ENCODE peak calls at places on chromosomes 1 and 21, in seven cellular contexts. O, H, M, D, Y, C and B are unnamed samples. For H3K4me1, the result is how much of the 10 kb centered on the place peaks cover.

GRCh38 chr1:22754824-22755223 is 44.2 kb downstream of the EPHB2 start:
- DNase-seq in O (no peak), H (no peak), M (no peak), D (no peak), Y (no peak), C (no peak), B (no peak)

GRCh38 chr21:28485301-28486022 is 507.2 kb downstream of the LTN1 start:
- DNase-seq in O (no peak), H (no peak), M (no peak), D (no peak), Y (no peak), C (no peak), B (no peak)

GRCh38 chr1:48692235-48692634 is 84.5 kb downstream of the BEND5 start:
- DNase-seq in O (no peak), H (no peak), M (no peak), D (no peak), Y (no peak), C (no peak), B (no peak)

GRCh38 chr1:177448652-177449351 is 278.0 kb downstream of the BRINP2 start:
- DNase-seq in O (no peak), H (no peak), M (no peak), D (no peak), Y (no peak), C (no peak), B (peak)

GRCh38 chr1:219941179-219942118 is 13.1 kb upstream of the SLC30A10 start:
- DNase-seq in O (no peak), H (no peak), M (no peak), D (no peak), Y (peak), C (no peak), B (no peak)

GRCh38 chr1:221759436-221759835 is 17.5 kb upstream of the DUSP10 start:
- DNase-seq in O (no peak), H (no peak), M (no peak), D (no peak), Y (no peak), C (no peak), B (no peak)

GRCh38 chr1:232620356-232620841 is 9.5 kb downstream of the SIPA1L2 start:
- DNase-seq in O (no peak), H (peak), M (peak), D (no peak), Y (peak), C (no peak), B (peak)

GRCh38 chr21:33433425-33434114 is 30.4 kb downstream of the IFNGR2 start:
- DNase-seq in O (no peak), H (no peak), M (peak), D (no peak), Y (no peak), C (no peak), B (no peak)

GRCh38 chr21:41766051-41766882 is 585 bp downstream of the RIPK4 start:
- DNase-seq in O (no peak), H (no peak), M (peak), D (no peak), Y (peak), C (no peak), B (no peak)

GRCh38 chr1:29985376-29985945 is 737.9 kb downstream of the MATN1 start:
- DNase-seq in O (no peak), H (no peak), M (no peak), D (no peak), Y (no peak), C (no peak), B (no peak)

GRCh38 chr1:194338241-194338948 is 1152.0 kb upstream of the B3GALT2 start:
- DNase-seq in O (no peak), H (no peak), M (no peak), D (no peak), Y (no peak), C (no peak), B (no peak)

GRCh38 chr1:203388683-203389082 is 37.8 kb upstream of the FMOD start:
- DNase-seq in O (no peak), H (no peak), M (no peak), D (no peak), Y (no peak), C (no peak), B (no peak)

GRCh38 chr1:245212221-245212710 is 57.5 kb downstream of the KIF26B start:
- DNase-seq in O (no peak), H (no peak), M (no peak), D (no peak), Y (no peak), C (peak), B (no peak)

GRCh38 chr1:119966020-119966419 is 69.7 kb upstream of the ADAM30 start:
- DNase-seq in O (no peak), H (peak), M (no peak), D (peak), Y (no peak), C (no peak), B (no peak)

GRCh38 chr21:43188712-43189151 is 19.9 kb downstream of the CRYAA start:
- DNase-seq in O (no peak), H (no peak), M (no peak), D (peak), Y (peak), C (peak), B (no peak)

GRCh38 chr1:18347559-18347958 is 133.2 kb upstream of the KLHDC7A start:
- DNase-seq in O (no peak), H (no peak), M (peak), D (no peak), Y (no peak), C (no peak), B (no peak)

GRCh38 chr1:32749726-32750224 is 47.2 kb upstream of the SYNC start:
- DNase-seq in O (no peak), H (no peak), M (no peak), D (no peak), Y (no peak), C (no peak), B (no peak)

GRCh38 chr1:51733793-51734522 is 117.1 kb downstream of the OSBPL9 start:
- DNase-seq in O (no peak), H (no peak), M (no peak), D (no peak), Y (no peak), C (no peak), B (no peak)

GRCh38 chr1:52702886-52703787 is 5.0 kb upstream of the COA7 start:
- DNase-seq in O (peak), H (peak), M (peak), D (peak), Y (peak), C (peak), B (peak)

GRCh38 chr1:84936116-84936810 is 43.3 kb upstream of the LPAR3 start:
- DNase-seq in O (no peak), H (peak), M (peak), D (no peak), Y (peak), C (no peak), B (no peak)

GRCh38 chr1:220296941-220297460 is 24.7 kb upstream of the RAB3GAP2 start:
- DNase-seq in O (no peak), H (no peak), M (no peak), D (no peak), Y (no peak), C (no peak), B (no peak)

GRCh38 chr1:163178628-163179027 is 24.1 kb downstream of the RGS5 start:
- DNase-seq in O (no peak), H (no peak), M (peak), D (no peak), Y (no peak), C (no peak), B (no peak)

GRCh38 chr1:25549273-25550154 is 6.1 kb downstream of the LDLRAP1 start:
- DNase-seq in O (peak), H (peak), M (no peak), D (no peak), Y (peak), C (peak), B (peak)

GRCh38 chr1:209611771-209612570 is 28.5 kb downstream of the CAMK1G start:
- DNase-seq in O (no peak), H (no peak), M (no peak), D (no peak), Y (no peak), C (peak), B (peak)

GRCh38 chr1:55589656-55590297 is 374.6 kb upstream of the USP24 start:
- DNase-seq in O (no peak), H (no peak), M (no peak), D (no peak), Y (no peak), C (no peak), B (no peak)

GRCh38 chr1:43405876-43406234 is 16.2 kb downstream of the SZT2 start:
- DNase-seq in O (no peak), H (no peak), M (no peak), D (no peak), Y (no peak), C (no peak), B (no peak)

GRCh38 chr1:244834596-244835275 is 722 bp upstream of the COX20 start:
- DNase-seq in O (peak), H (peak), M (peak), D (peak), Y (peak), C (peak), B (peak)

GRCh38 chr1:68197459-68197858 is 34.9 kb downstream of the WLS start:
- DNase-seq in O (no peak), H (no peak), M (no peak), D (no peak), Y (no peak), C (no peak), B (no peak)

GRCh38 chr1:68196676-68197075 is 35.6 kb downstream of the WLS start:
- DNase-seq in O (no peak), H (no peak), M (no peak), D (no peak), Y (no peak), C (no peak), B (no peak)

GRCh38 chr1:68198752-68199151 is 33.6 kb downstream of the WLS start:
- DNase-seq in O (no peak), H (no peak), M (no peak), D (no peak), Y (no peak), C (no peak), B (no peak)

GRCh38 chr1:68199603-68200002 is 32.7 kb downstream of the WLS start:
- DNase-seq in O (no peak), H (no peak), M (no peak), D (no peak), Y (no peak), C (no peak), B (no peak)

GRCh38 chr1:68197891-68198290 is 34.4 kb downstream of the WLS start:
- DNase-seq in O (no peak), H (no peak), M (no peak), D (no peak), Y (no peak), C (no peak), B (peak)
- H3K4me1 ChIP-seq in O (under half), H (under half), M (under half), D (under half), Y (half or more), C (under half), B (under half)

GRCh38 chr1:12342261-12343003 is 112.6 kb downstream of the VPS13D start:
- DNase-seq in O (no peak), H (peak), M (no peak), D (no peak), Y (no peak), C (no peak), B (no peak)
- H3K27ac ChIP-seq in O (no peak), H (peak), M (no peak), D (no peak), Y (peak), C (peak), B (peak)

DNA sequence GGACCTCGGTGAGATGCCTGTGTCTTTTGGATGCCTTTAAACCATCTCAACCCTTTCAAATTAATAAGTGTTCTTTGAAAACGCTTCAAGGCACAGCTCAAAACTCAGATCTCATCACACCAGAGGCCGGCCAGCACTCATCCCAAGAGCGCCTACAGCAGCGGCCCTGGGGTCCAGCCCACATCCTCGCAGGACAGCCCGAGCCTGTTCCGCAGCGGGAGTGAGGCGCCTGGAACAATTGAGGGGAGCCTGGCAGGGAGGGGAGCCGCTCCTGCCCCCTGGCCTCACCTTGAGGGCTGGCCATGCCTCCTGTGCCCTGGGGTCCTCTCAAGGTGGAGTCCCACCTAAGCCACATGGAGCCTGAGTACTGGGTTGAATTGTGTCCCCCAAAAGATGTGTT is 37.9 kb downstream of the ACOT7 start:
- DNase-seq in O (no peak), H (no peak), M (no peak), D (no peak), Y (no peak), C (no peak), B (no peak)
- H3K4me1 ChIP-seq in O (under half), H (half or more), M (under half), D (under half), Y (half or more), C (under half), B (under half)

GRCh38 chr1:62050165-62050564 is 144.5 kb upstream of the L1TD1 start:
- DNase-seq in O (no peak), H (no peak), M (no peak), D (no peak), Y (no peak), C (no peak), B (no peak)

GRCh38 chr1:62040450-62040849 is 154.2 kb upstream of the L1TD1 start:
- DNase-seq in O (no peak), H (no peak), M (no peak), D (no peak), Y (no peak), C (no peak), B (no peak)

GRCh38 chr1:62040973-62041372 is 153.7 kb upstream of the L1TD1 start:
- DNase-seq in O (no peak), H (no peak), M (no peak), D (no peak), Y (no peak), C (no peak), B (no peak)

GRCh38 chr1:62045579-62045978 is 149.1 kb upstream of the L1TD1 start:
- DNase-seq in O (no peak), H (peak), M (peak), D (no peak), Y (no peak), C (no peak), B (peak)
- H3K27ac ChIP-seq in O (no peak), H (peak), M (no peak), D (no peak), Y (no peak), C (no peak), B (peak)

DNA sequence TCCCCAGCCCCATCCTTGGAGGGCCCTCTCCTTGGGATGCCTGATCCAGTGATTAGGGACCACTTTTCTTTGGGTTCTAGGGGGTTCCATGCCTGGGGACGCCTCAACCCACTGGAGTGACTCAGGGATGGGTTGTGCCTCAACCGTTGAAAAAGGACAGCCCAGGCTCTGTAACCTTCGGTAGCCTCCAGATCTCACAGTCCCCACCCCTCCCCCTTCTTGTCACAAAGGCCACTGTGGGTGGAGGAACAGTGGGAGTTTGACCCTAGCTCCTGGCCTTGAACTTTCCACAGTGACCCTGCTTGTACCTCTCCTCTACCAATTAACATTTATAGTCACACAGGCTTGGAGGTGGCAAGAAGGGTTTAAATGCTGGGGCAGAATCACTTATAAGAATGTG is 2.6 kb upstream of the RORC start:
- DNase-seq in O (no peak), H (no peak), M (no peak), D (no peak), Y (no peak), C (no peak), B (no peak)
- H3K4me1 ChIP-seq in O (half or more), H (under half), M (under half), D (under half), Y (half or more), C (under half), B (under half)

GRCh38 chr1:9143250-9143649 is 14.3 kb upstream of the GPR157 start:
- DNase-seq in O (no peak), H (no peak), M (no peak), D (no peak), Y (no peak), C (no peak), B (no peak)

GRCh38 chr1:9145714-9146113 is 16.8 kb upstream of the GPR157 start:
- DNase-seq in O (no peak), H (no peak), M (no peak), D (no peak), Y (no peak), C (no peak), B (no peak)

GRCh38 chr1:9149151-9149550 is 20.2 kb upstream of the GPR157 start:
- DNase-seq in O (no peak), H (no peak), M (no peak), D (no peak), Y (no peak), C (no peak), B (no peak)

GRCh38 chr1:9146156-9146555 is 17.3 kb upstream of the GPR157 start:
- DNase-seq in O (no peak), H (no peak), M (no peak), D (no peak), Y (no peak), C (no peak), B (no peak)

GRCh38 chr1:9145021-9145668 is 16.2 kb upstream of the GPR157 start:
- DNase-seq in O (no peak), H (no peak), M (no peak), D (no peak), Y (no peak), C (no peak), B (no peak)
- H3K27ac ChIP-seq in O (no peak), H (no peak), M (no peak), D (no peak), Y (no peak), C (no peak), B (no peak)

DNA sequence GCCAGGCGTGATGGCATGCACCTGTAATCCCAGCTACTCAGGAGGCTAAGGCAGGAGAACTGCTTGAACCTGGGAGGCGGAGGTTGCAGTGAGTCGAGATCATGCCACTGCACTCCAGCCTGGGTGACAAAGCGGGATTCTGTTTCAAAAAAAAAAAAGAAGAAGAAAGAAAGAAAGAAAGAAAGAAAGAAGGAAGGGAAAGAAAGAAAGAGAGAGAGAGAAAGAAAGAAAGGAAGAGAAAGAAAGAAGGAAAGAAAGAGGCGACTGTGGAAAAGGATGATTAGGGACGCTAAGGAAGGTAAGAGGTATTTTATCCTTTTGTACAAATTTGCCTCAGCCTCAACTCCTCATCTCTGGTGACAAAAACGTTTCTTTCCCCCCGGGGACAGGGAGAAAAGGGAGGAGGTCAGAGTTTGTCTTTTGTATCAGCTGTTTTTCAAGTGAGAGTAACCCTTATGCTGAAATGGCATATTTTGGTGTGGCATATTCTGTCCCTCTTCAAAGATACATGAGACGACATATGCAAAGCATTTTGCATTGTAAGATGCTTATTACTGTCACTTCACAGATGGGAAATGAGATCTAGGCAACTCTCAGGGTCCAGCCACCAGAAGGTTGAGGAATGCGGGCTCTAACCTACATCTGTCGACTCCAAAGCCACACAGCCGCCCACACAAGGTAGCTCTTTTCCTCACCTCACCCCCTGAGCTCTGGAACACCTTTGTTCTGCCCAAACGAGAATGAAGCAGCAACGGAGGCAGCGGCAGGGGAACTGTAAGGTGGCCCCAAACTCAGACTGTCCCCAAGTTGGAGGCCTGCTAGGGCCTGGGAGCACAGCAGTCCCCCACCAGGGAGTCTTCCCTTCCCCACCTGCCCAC is 38.0 kb downstream of the NUAK2 start:
- DNase-seq in O (no peak), H (no peak), M (no peak), D (no peak), Y (no peak), C (no peak), B (no peak)
- H3K4me1 ChIP-seq in O (half or more), H (under half), M (under half), D (under half), Y (under half), C (under half), B (under half)

DNA sequence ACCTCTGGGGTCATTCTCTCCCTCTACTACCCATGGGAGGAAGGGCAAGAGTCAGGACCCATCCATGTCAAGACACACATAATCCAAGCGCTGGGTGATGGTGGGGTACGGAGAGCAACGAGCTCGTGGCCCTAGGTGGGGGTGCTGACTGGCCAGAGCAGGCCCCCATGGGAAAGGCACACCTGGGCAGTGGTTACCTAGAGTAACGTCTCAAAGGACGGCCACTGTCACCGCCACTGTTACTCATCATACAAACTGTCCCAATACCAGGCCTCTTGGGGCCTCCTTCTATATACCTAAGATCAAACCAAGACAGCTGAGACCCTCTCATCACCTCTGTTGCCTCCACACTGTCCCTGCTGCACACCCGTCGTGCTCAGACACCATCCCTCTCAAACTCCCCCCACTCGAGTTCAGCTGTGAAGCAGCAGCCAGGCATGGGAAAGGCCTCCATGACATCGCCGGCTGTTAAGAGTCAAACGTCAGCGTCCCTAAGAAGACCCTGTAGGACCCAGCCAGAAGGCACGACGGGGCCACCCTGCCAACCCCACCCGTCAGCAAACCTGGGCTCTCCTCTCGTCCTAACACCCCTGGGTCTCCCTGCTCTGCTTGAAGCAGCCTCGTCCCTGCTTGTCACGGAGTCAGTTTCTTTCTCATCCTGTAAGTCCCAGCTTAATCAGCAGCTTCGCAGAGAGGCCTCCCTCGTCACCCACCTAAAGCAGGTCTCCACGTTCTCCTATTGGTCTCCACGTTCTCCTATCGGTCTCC is 15.3 kb downstream of the NPHP4 start:
- DNase-seq in O (no peak), H (no peak), M (no peak), D (no peak), Y (no peak), C (peak), B (no peak)
- H3K27ac ChIP-seq in O (no peak), H (no peak), M (no peak), D (no peak), Y (no peak), C (no peak), B (no peak)

GRCh38 chr21:31879251-31879650 is 6.4 kb downstream of the HUNK start:
- DNase-seq in O (no peak), H (no peak), M (no peak), D (no peak), Y (no peak), C (no peak), B (no peak)
- H3K4me1 ChIP-seq in O (under half), H (under half), M (under half), D (under half), Y (half or more), C (under half), B (under half)